ENCODE peak calls at places on chromosome 9, in four cellular contexts. One of them, this sample, is unnamed.

GRCh38 chr9:4714266-4715016 is 26.6 kb downstream of the AK3 start:
- DNase-seq in A549: no peak
- DNase-seq in SK-N-SH: no peak
- DNase-seq in IMR-90: peak
- DNase-seq in this sample: no peak

GRCh38 chr9:34459941-34460340 is 1.3 kb downstream of the DNAI1 start:
- DNase-seq in A549: no peak
- DNase-seq in SK-N-SH: no peak
- DNase-seq in IMR-90: peak
- DNase-seq in this sample: no peak

GRCh38 chr9:137069508-137070071 is 767 bp downstream of the SAPCD2 start:
- DNase-seq in A549: no peak
- DNase-seq in SK-N-SH: peak
- DNase-seq in IMR-90: no peak
- DNase-seq in this sample: no peak

GRCh38 chr9:85425153-85425611 is 316.6 kb downstream of the AGTPBP1 start:
- DNase-seq in A549: peak
- DNase-seq in SK-N-SH: peak
- DNase-seq in IMR-90: no peak
- DNase-seq in this sample: no peak

GRCh38 chr9:69454327-69454726 is 129.3 kb downstream of the ENTREP1 start:
- DNase-seq in A549: no peak
- DNase-seq in SK-N-SH: no peak
- DNase-seq in IMR-90: no peak
- DNase-seq in this sample: no peak

GRCh38 chr9:131397100-131397790 is 3.4 kb downstream of the PRRC2B start:
- DNase-seq in A549: no peak
- DNase-seq in SK-N-SH: no peak
- DNase-seq in IMR-90: peak
- DNase-seq in this sample: no peak

GRCh38 chr9:78775889-78776288 is 479.0 kb downstream of the PSAT1 start:
- DNase-seq in A549: no peak
- DNase-seq in SK-N-SH: peak
- DNase-seq in IMR-90: no peak
- DNase-seq in this sample: no peak

GRCh38 chr9:83307051-83307724 is 231.0 kb downstream of the FRMD3 start:
- DNase-seq in A549: no peak
- DNase-seq in SK-N-SH: no peak
- DNase-seq in IMR-90: no peak
- DNase-seq in this sample: no peak

GRCh38 chr9:137229903-137230719 is 590 bp upstream of the SLC34A3 start:
- DNase-seq in A549: no peak
- DNase-seq in SK-N-SH: no peak
- DNase-seq in IMR-90: no peak
- DNase-seq in this sample: no peak

GRCh38 chr9:133732351-133733073 is 5.6 kb downstream of the SARDH start:
- DNase-seq in A549: no peak
- DNase-seq in SK-N-SH: no peak
- DNase-seq in IMR-90: no peak
- DNase-seq in this sample: no peak

GRCh38 chr9:123702477-123702876 is 227.4 kb downstream of the DENND1A start:
- DNase-seq in A549: no peak
- DNase-seq in SK-N-SH: no peak
- DNase-seq in IMR-90: no peak
- DNase-seq in this sample: no peak

GRCh38 chr9:19431361-19432171 is 22.8 kb downstream of the ACER2 start:
- DNase-seq in A549: no peak
- DNase-seq in SK-N-SH: no peak
- DNase-seq in IMR-90: no peak
- DNase-seq in this sample: no peak

GRCh38 chr9:14746655-14747054 is 24.1 kb upstream of the CER1 start:
- DNase-seq in A549: no peak
- DNase-seq in SK-N-SH: no peak
- DNase-seq in IMR-90: no peak
- DNase-seq in this sample: no peak

GRCh38 chr9:130128782-130129424 is 43.3 kb upstream of the NCS1 start:
- DNase-seq in A549: no peak
- DNase-seq in SK-N-SH: no peak
- DNase-seq in IMR-90: peak
- DNase-seq in this sample: peak

GRCh38 chr9:76810377-76810957 is 46.2 kb downstream of the PCA3 start:
- DNase-seq in A549: peak
- DNase-seq in SK-N-SH: peak
- DNase-seq in IMR-90: peak
- DNase-seq in this sample: no peak

DNA sequence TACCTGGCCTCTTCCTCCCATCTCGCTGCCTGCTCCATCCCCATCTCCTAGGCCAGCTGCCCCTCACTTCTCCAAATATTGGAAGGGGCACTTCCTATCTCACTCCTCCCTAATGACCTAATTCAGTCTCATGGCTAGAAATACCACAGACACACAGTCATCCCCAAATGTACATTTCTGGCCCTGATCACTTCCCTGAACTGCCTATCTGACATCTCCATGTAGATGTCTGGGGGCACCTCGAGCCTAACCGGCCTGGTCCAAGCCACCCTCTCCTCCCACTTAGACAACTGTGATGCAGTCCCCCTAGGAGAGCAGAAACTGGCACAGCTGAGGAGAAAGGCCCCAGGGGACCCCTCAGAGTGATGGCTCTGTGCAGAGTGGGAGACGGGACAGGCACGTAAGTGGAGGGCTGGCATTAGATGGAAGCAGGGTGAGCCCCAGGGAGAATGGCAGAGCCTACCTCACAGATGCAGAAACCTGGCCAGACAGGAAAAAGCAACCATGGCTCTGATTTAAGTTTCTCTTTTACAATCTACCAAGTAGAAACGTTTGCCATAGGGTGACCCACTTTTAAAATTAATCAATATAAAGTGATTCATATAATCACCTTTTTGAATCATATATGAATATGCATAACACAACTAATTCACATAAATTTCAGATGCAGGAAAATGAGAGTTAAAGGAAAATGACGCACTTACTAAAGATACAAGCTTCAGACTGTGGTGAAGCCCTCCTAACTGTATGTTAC is 22.1 kb downstream of the CAMSAP1 start:
- DNase-seq in A549: no peak
- DNase-seq in SK-N-SH: peak
- DNase-seq in IMR-90: peak
- DNase-seq in this sample: no peak
- TF ChIP-seq RFX5 in A549: no peak
- TF ChIP-seq RFX5 in SK-N-SH: no peak
- TF ChIP-seq RFX5 in IMR-90: no peak
- TF ChIP-seq RFX5 in this sample: no peak

DNA sequence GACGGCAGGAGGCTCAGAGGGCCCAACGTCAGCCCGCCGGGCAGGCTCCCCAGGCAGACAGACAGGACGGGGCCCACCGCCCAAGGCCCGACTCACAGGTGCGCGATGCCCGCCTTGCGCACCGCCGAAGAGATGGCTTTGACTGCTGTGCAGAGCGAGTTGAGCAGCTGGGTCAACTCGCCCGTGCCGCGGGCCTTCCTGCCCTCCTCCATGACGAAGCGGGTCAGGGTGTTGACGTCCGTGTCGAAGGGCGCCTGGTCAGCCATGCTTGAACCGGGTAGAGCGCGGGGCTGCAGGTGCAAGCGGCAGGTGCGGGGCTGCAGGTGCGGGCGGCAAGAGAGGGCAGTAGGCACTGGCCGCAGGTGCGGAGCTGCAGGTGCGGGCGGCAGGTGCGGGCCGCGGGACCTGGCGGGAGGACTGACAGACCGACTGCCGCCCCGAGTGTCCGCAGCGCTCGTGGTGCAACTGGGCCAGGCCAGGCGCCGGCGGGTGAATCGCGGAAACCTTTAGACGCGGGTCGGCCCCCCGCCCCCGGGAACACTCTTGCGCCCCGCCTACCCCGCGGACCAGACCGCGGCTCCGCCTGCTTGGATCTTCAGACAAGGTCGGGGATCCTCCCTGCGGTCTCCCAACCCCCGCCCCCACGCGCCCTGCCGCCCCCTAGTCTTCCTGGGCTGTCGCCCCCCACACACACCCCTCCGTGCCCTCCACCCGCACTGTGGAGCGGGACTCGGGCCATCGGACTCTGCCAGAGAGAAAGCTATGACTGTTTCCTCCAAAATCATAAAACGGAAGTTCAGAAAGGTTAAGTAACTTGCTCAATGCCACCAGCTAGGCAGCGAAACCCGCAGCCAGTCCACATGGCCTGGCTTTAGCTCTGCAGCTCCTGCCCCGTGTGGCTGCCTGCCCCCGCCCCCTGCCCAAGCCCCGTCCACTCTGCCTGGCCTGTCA is at the start of gene FBP1:
- DNase-seq in A549: no peak
- DNase-seq in SK-N-SH: no peak
- DNase-seq in IMR-90: no peak
- DNase-seq in this sample: no peak
- TF ChIP-seq RCOR1 in A549: no peak
- TF ChIP-seq RCOR1 in SK-N-SH: no peak
- TF ChIP-seq RCOR1 in IMR-90: no peak
- TF ChIP-seq RCOR1 in this sample: no peak

DNA sequence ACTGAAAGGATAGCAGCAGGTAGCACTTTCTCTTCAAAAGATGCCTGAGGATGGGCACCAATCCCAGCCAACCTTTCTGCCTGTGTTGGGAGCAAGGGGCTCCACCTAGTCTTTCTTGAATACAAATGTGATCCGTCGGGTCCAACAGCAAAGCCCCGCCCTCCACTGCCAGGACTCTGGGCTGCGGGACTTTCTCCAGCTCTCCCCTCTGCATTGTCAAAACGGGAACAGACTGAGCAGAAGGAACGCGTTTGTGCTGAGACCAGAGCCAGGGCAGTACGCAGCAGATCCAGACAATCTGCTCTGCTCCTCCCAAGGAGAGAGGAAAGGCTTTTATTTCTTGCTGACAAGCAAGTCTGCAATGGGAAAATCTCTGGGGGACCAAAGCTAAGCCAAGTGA is 139.7 kb downstream of the SEC61B start:
- DNase-seq in A549: no peak
- DNase-seq in SK-N-SH: no peak
- DNase-seq in IMR-90: no peak
- DNase-seq in this sample: no peak
- TF ChIP-seq RFX5 in A549: no peak
- TF ChIP-seq RFX5 in SK-N-SH: no peak
- TF ChIP-seq RFX5 in IMR-90: no peak
- TF ChIP-seq RFX5 in this sample: no peak

GRCh38 chr9:89476546-89476945 is 21.4 kb downstream of the SEMA4D start:
- DNase-seq in A549: no peak
- DNase-seq in SK-N-SH: no peak
- DNase-seq in IMR-90: no peak
- DNase-seq in this sample: no peak
- TF ChIP-seq RCOR1 in A549: no peak
- TF ChIP-seq RCOR1 in SK-N-SH: no peak
- TF ChIP-seq RCOR1 in IMR-90: no peak
- TF ChIP-seq RCOR1 in this sample: no peak

DNA sequence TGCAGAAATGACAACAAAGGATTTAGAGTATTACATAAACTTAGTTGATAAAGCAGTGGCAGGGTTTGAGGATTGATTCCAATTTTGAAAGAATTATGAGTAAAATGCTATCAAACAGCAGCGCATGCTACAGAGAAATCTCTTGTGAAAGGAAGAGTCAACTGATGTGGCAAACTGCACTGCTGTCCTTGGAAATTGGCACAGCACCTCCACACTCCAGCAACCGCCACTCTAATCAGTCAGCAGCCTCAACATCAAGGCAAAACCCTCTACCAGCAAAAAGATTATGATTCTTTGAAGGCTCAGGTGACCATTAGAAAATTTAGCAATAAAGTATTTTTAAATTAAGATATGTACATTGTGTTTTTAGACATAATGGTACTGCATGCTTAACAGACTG is 66.4 kb downstream of the AUH start:
- DNase-seq in A549: no peak
- DNase-seq in SK-N-SH: no peak
- DNase-seq in IMR-90: no peak
- DNase-seq in this sample: no peak
- TF ChIP-seq RFX5 in A549: no peak
- TF ChIP-seq RFX5 in SK-N-SH: no peak
- TF ChIP-seq RFX5 in IMR-90: no peak
- TF ChIP-seq RFX5 in this sample: no peak

GRCh38 chr9:132537352-132537751 is 45.1 kb upstream of the BARHL1 start:
- DNase-seq in A549: no peak
- DNase-seq in SK-N-SH: no peak
- DNase-seq in IMR-90: no peak
- DNase-seq in this sample: no peak
- TF ChIP-seq RCOR1 in A549: no peak
- TF ChIP-seq RCOR1 in SK-N-SH: no peak
- TF ChIP-seq RCOR1 in IMR-90: no peak
- TF ChIP-seq RCOR1 in this sample: no peak

DNA sequence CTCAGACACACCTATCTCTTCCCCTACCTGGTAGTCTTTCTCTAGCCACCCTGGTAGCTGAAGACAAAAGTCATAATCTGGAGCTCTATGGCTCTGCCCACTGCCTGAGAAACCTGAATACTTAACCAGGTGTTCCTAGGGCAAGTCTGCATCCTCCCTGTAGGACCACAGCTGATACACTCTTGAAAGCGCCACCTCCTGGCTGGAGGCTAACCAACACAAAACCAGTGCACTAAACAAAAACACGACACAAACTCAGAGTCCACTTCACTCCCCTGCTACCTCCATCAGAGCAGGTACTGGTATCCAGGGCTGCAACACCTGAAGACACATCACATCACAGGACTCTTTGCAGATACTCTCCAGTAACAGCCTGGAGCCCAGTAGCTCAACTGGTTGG is 84.6 kb upstream of the ANXA1 start:
- DNase-seq in A549: no peak
- DNase-seq in SK-N-SH: no peak
- DNase-seq in IMR-90: no peak
- DNase-seq in this sample: no peak
- TF ChIP-seq RFX5 in A549: no peak
- TF ChIP-seq RFX5 in SK-N-SH: no peak
- TF ChIP-seq RFX5 in IMR-90: no peak
- TF ChIP-seq RFX5 in this sample: no peak

GRCh38 chr9:114377046-114377445 is 10.7 kb downstream of the AKNA start:
- DNase-seq in A549: no peak
- DNase-seq in SK-N-SH: no peak
- DNase-seq in IMR-90: no peak
- DNase-seq in this sample: no peak
- TF ChIP-seq RCOR1 in A549: no peak
- TF ChIP-seq RCOR1 in SK-N-SH: no peak
- TF ChIP-seq RCOR1 in IMR-90: no peak
- TF ChIP-seq RCOR1 in this sample: no peak

This sample was measured in GM12878.